ENCODE peak calls at places on chromosomes 1 and 21, in five cellular contexts. P is neuronal stem cell, O is mesendoderm, Y is GM23248, J is colonic mucosa. C is an unnamed sample.

GRCh38 chr1:52102336-52103013 is 39.4 kb upstream of the ZFYVE9 start:
- DNase-seq in P (no peak), O (no peak), Y (no peak), J (no peak), C (no peak)

GRCh38 chr1:221025391-221026355 is 146.4 kb downstream of the HLX start:
- DNase-seq in P (no peak), O (no peak), Y (peak; percentile 59), J (no peak), C (no peak)

GRCh38 chr21:31267644-31268043 is 76.4 kb downstream of the TIAM1 start:
- DNase-seq in P (no peak), O (no peak), Y (no peak), J (no peak), C (no peak)

GRCh38 chr1:237145379-237145778 is 103.4 kb downstream of the RYR2 start:
- DNase-seq in P (no peak), O (no peak), Y (no peak), J (no peak), C (no peak)

GRCh38 chr1:67835663-67836452 is 2.6 kb upstream of the GNG12 start:
- DNase-seq in P (no peak), O (no peak), Y (no peak), J (no peak), C (no peak)

GRCh38 chr1:188128761-188129160 is 1300.0 kb downstream of the PLA2G4A start:
- DNase-seq in P (no peak), O (peak; percentile 35), Y (peak; percentile 14), J (no peak), C (no peak)

GRCh38 chr1:7641587-7642417 is 129.3 kb upstream of the VAMP3 start:
- DNase-seq in P (no peak), O (no peak), Y (no peak), J (no peak), C (no peak)

GRCh38 chr1:245807306-245807705 is 652.5 kb downstream of the KIF26B start:
- DNase-seq in P (no peak), O (no peak), Y (peak; percentile 38), J (no peak), C (no peak)

GRCh38 chr1:116751149-116751548 is 3.1 kb upstream of the CD2 start:
- DNase-seq in P (no peak), O (no peak), Y (no peak), J (no peak), C (peak; percentile 49)

GRCh38 chr21:23951251-23951650 is 1656.0 kb downstream of the MRPL39 start:
- DNase-seq in P (no peak), O (no peak), Y (no peak), J (no peak), C (no peak)

GRCh38 chr1:15885269-15885668 is 37.8 kb downstream of the SPEN start:
- DNase-seq in P (no peak), O (no peak), Y (no peak), J (no peak), C (no peak)

GRCh38 chr1:21508580-21509350 is 458 bp upstream of the ALPL start:
- DNase-seq in P (peak; percentile 85), O (peak; percentile 88), Y (peak; percentile 81), J (peak; percentile 63), C (no peak)

GRCh38 chr1:66351913-66352312 is 182.0 kb upstream of the SGIP1 start:
- DNase-seq in P (no peak), O (peak; percentile 59), Y (peak; percentile 37), J (no peak), C (no peak)

GRCh38 chr21:37270576-37271365 is 3.6 kb upstream of the VPS26C start:
- DNase-seq in P (no peak), O (peak; percentile 56), Y (no peak), J (no peak), C (no peak)

GRCh38 chr1:29473167-29473855 is 237.0 kb downstream of the PTPRU start:
- DNase-seq in P (no peak), O (no peak), Y (no peak), J (no peak), C (no peak)

GRCh38 chr1:110612060-110612745 is 6.0 kb upstream of the KCNA2 start:
- DNase-seq in P (no peak), O (peak; percentile 4), Y (no peak), J (peak; percentile 42), C (no peak)

GRCh38 chr1:221015159-221015558 is 135.9 kb downstream of the HLX start:
- DNase-seq in P (no peak), O (no peak), Y (no peak), J (no peak), C (no peak)

GRCh38 chr1:117678246-117678977 is 72.6 kb downstream of the TENT5C start:
- DNase-seq in P (no peak), O (no peak), Y (peak; percentile 30), J (no peak), C (no peak)

GRCh38 chr1:232627645-232628334 is 2.1 kb downstream of the SIPA1L2 start:
- DNase-seq in P (no peak), O (peak; percentile 87), Y (peak; percentile 40), J (peak; percentile 52), C (no peak)

GRCh38 chr1:246583448-246584185 is 17.4 kb downstream of the CNST start:
- DNase-seq in P (no peak), O (no peak), Y (peak; percentile 51), J (peak; percentile 79), C (no peak)

GRCh38 chr1:37553927-37554808 is at the start of gene SNIP1:
- DNase-seq in P (peak; percentile 71), O (peak; percentile 97), Y (peak; percentile 98), J (peak; percentile 97), C (peak; percentile 93)

GRCh38 chr1:37557402-37557801 is 662 bp downstream of the DNALI1 start:
- DNase-seq in P (no peak), O (no peak), Y (no peak), J (no peak), C (no peak)

GRCh38 chr1:37558411-37558810 is 1.7 kb downstream of the DNALI1 start:
- DNase-seq in P (no peak), O (no peak), Y (no peak), J (no peak), C (no peak)

GRCh38 chr1:37559080-37559479 is 2.3 kb downstream of the DNALI1 start:
- DNase-seq in P (no peak), O (no peak), Y (no peak), J (no peak), C (no peak)

GRCh38 chr1:37556712-37557196 is at the start of gene DNALI1:
- DNase-seq in P (peak; percentile 91), O (peak; percentile 96), Y (peak; percentile 80), J (peak; percentile 85), C (peak; percentile 16)
- H3K9ac ChIP-seq in P (peak within 1 kb of the TSS; percentile 71), O (peak within 1 kb of the TSS; percentile 61), Y (peak within 1 kb of the TSS; percentile 43), J (peak within 1 kb of the TSS; percentile 9), C (no peak within 1 kb of the TSS)

GRCh38 chr1:39154553-39155361 is 49.7 kb upstream of the MACF1 start:
- DNase-seq in P (no peak), O (peak; percentile 80), Y (peak; percentile 83), J (no peak), C (no peak)

GRCh38 chr1:39152923-39153322 is 51.6 kb upstream of the MACF1 start:
- DNase-seq in P (no peak), O (no peak), Y (no peak), J (no peak), C (no peak)

GRCh38 chr1:39150779-39151178 is 53.7 kb upstream of the MACF1 start:
- DNase-seq in P (no peak), O (no peak), Y (no peak), J (no peak), C (no peak)

GRCh38 chr1:39151267-39151666 is 53.2 kb upstream of the MACF1 start:
- DNase-seq in P (no peak), O (no peak), Y (no peak), J (no peak), C (no peak)

DNA sequence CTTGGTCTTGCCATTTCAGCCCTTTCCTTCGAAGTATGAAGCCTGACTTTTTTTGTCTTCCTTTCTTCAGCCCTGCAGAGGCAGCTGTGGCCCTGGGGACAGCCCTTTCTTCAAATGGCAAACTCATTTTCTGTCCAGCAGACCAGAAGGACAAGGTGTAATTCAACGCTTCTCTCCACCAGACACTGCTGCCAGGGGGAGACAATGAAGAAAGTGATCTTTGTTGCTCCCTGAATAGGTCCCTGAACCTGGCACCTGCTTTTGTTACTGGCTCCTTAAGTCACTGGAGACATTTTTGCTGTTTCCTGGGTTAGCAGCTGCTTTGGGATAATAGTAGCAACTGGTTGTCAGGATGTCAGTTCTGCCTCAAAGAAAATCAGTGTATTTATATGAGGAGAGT is 50.8 kb upstream of the MACF1 start:
- DNase-seq in P (no peak), O (no peak), Y (no peak), J (no peak), C (no peak)
- H3K9ac ChIP-seq in P (no peak overlapping the region), O (no peak overlapping the region), Y (no peak overlapping the region), J (no peak overlapping the region), C (no peak overlapping the region)

DNA sequence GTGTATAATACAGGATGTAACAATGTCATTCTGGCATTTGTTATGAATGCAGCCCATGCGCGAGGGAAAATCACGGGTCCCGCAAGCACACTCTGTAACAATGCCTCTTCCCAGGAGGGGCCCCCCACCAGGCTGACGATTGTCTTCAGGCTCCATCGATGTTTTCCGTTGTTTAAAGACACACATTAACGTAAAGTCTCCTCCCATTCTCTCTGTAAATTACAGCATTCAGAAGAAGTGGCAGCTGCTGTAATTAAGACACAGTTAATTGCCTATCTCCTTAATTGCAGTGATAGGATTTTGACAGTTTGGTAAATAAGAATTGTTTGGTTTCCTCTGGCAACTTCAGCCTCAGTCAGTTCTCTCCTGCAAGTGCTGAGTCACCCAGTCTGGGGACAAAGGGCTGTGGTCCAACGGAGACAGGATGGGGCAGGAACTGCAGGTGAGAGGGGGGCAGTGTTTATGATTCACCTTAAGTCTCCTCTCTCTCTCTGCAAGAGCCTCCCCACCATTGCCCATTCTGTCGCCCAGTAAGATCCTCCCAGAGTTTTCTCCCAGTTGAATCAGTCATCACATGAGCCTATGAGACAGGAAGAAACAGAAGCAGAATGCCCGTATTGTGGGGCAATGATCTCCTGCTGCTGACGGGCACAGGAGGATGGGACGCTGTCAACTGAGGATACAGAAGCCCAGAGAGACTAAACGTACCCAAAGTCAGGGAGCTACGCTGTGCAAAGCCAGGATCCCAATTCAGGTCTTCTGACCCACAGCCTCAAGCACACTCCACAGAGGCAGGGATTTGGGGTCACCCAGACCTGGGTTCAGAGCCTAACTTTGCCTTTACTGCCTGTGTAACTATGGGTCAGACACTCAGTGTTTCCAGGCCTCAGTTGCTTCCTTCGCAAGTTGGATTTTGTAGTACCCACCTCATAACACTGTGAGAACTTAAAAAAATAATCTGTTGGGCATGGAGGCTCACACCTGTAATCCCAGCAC is 110.0 kb downstream of the ADSS2 start:
- DNase-seq in P (no peak), O (peak; percentile 95), Y (peak; percentile 50), J (peak; percentile 56), C (no peak)
- H3K9ac ChIP-seq in P (no peak overlapping the region), O (peak overlapping the region; percentile 41), Y (peak overlapping the region; percentile 35), J (no peak overlapping the region), C (no peak overlapping the region)

DNA sequence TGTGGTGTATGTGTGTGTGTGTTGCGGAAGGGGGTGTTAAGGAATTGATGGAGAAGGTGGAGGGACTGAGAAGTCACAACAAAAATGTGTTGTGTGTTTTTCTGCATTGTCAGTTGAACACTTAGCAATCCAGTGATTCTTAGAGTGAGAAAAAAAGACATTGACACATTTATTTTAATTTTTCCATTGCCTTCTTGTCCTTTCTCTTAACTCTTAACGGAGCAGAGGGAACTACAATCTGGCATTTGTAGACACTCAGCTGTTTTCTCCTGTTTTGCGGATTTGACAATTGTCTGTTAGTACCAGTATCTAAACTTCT is 725 bp downstream of the C1orf53 start:
- DNase-seq in P (no peak), O (no peak), Y (no peak), J (no peak), C (no peak)
- H3K9ac ChIP-seq in P (peak overlapping the region; percentile 75), O (peak overlapping the region; percentile 67), Y (peak overlapping the region; percentile 82), J (peak overlapping the region; percentile 77), C (peak overlapping the region; percentile 88)